ENCODE peak calls at places on chromosomes 2 and 18, in five cellular contexts. H is endodermal cell, A is neuronal stem cell, Y is HCT116, K is adrenal gland. G is an unnamed sample. For H3K27me3, the result is how much of the 10 kb centered on the place peaks cover.

GRCh38 chr2:38750793-38751042 is 443 bp downstream of the SRSF7 start:
- DNase-seq in H (peak), A (no peak), Y (no peak), K (peak), G (peak)

GRCh38 chr2:156896294-156896693 is 361.2 kb upstream of the GALNT5 start:
- DNase-seq in H (no peak), A (no peak), Y (no peak), K (no peak), G (peak)

GRCh38 chr2:168024459-168024858 is 222.9 kb downstream of the STK39 start:
- DNase-seq in H (no peak), A (no peak), Y (no peak), K (no peak), G (no peak)

GRCh38 chr2:120298173-120298835 is 45.7 kb downstream of the RALB start:
- DNase-seq in H (no peak), A (no peak), Y (no peak), K (no peak), G (no peak)

GRCh38 chr2:202022755-202023154 is 10.9 kb upstream of the FZD7 start:
- DNase-seq in H (no peak), A (no peak), Y (no peak), K (no peak), G (no peak)

GRCh38 chr2:6994569-6994968 is 77.4 kb downstream of the RNF144A start:
- DNase-seq in H (no peak), A (no peak), Y (no peak), K (no peak), G (no peak)

GRCh38 chr18:61748024-61748423 is 144.8 kb downstream of the RNF152 start:
- DNase-seq in H (no peak), A (no peak), Y (no peak), K (no peak), G (no peak)

GRCh38 chr18:22432672-22433137 is 15.0 kb upstream of the CTAGE1 start:
- DNase-seq in H (no peak), A (no peak), Y (peak), K (peak), G (no peak)

GRCh38 chr2:196389670-196390069 is 218.3 kb upstream of the STK17B start:
- DNase-seq in H (no peak), A (no peak), Y (no peak), K (no peak), G (no peak)

GRCh38 chr2:219835493-219835892 is 208.1 kb downstream of the SLC4A3 start:
- DNase-seq in H (no peak), A (no peak), Y (no peak), K (no peak), G (no peak)

GRCh38 chr2:219829968-219830738 is 202.7 kb downstream of the SLC4A3 start:
- DNase-seq in H (peak), A (no peak), Y (no peak), K (no peak), G (no peak)

GRCh38 chr2:219831957-219832356 is 204.5 kb downstream of the SLC4A3 start:
- DNase-seq in H (no peak), A (no peak), Y (no peak), K (no peak), G (no peak)

GRCh38 chr2:219836647-219837177 is 209.3 kb downstream of the SLC4A3 start:
- DNase-seq in H (peak), A (no peak), Y (no peak), K (no peak), G (no peak)

DNA sequence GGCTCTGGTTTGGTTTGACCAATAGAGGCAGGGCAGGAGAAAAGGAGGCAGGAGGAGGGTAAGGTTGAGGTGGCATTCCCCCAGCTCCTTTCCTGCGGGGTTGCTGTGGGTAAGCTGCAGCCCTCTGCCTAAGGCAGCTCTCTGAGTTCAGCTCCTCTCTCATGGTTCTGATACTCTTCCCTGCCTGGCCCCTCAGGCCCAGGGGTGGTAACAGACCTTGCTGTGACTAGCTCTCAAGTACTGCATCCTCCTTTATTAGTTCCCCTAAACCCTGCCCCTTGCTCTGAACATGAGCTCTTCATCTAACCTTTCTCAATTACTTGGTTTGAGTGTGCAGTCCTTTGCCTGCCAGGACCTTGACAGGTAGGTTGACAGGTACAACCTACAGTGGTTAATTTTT is 205.5 kb downstream of the SLC4A3 start:
- DNase-seq in H (no peak), A (no peak), Y (no peak), K (no peak), G (no peak)
- H3K27me3 ChIP-seq in H (under half), A (under half), Y (under half), K (under half), G (under half)

GRCh38 chr2:104755026-104755856 is 98.7 kb upstream of the POU3F3 start:
- DNase-seq in H (no peak), A (no peak), Y (no peak), K (no peak), G (no peak)
- H3K27me3 ChIP-seq in H (under half), A (under half), Y (under half), K (under half), G (under half)

DNA sequence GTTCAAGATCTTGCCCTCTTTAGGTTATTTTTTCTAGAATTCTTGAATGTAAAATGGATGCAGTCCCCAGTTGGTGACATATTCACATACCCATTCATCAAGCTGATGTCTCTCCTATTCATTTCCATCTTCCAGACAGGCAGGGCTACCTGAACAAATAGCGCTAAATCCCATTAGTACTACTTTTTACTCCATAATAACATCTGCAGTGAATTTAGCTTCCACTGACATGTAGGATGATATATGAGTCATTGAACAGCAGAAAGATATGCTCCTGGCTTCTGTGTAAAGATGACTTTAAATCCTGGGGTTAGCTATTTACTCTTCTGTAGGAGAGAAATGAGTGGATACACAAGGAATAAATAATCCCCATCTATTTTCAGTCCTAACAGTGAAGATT is 194.7 kb downstream of the RND3 start:
- DNase-seq in H (no peak), A (no peak), Y (no peak), K (no peak), G (no peak)
- H3K27me3 ChIP-seq in H (under half), A (under half), Y (under half), K (under half), G (under half)

GRCh38 chr2:26692814-26693286 is 328 bp downstream of the KCNK3 start:
- DNase-seq in H (peak), A (no peak), Y (no peak), K (no peak), G (no peak)
- H3K27me3 ChIP-seq in H (half or more), A (half or more), Y (under half), K (under half), G (under half)